ENCODE peak calls at places on chromosomes 3 and 15, in five cellular contexts. E is fibroblast of pulmonary artery, B is Caco-2, Y is cardiac fibroblast, X is PC-3. I is an unnamed sample.
A peak's percentile ranks its signal among the peaks of the same experiment; 100 is the strongest.

GRCh38 chr3:167940241-167940640 is 155.5 kb downstream of the GOLIM4 start:
- DNase-seq in X (no peak), B (no peak), Y (peak; percentile 24), E (no peak), I (no peak)

GRCh38 chr15:92667291-92667904 is 11.8 kb upstream of the FAM174B start:
- DNase-seq in B (peak; percentile 69), E (no peak), X (peak; percentile 63), Y (no peak), I (no peak)

GRCh38 chr3:13112521-13113345 is 39.5 kb upstream of the IQSEC1 start:
- DNase-seq in E (no peak), X (peak; percentile 77), Y (no peak), B (no peak), I (no peak)

GRCh38 chr15:63288778-63289378 is 11.5 kb downstream of the APH1B start:
- DNase-seq in B (peak; percentile 52), Y (peak; percentile 83), X (peak; percentile 69), E (peak; percentile 82), I (no peak)

GRCh38 chr3:59758672-59759071 is 708.8 kb upstream of the CFAP20DC start:
- DNase-seq in B (no peak), Y (no peak), X (no peak), E (no peak), I (no peak)

GRCh38 chr3:32700244-32700643 is 15.3 kb downstream of the CNOT10 start:
- DNase-seq in B (no peak), X (no peak), E (no peak), Y (no peak), I (no peak)

GRCh38 chr3:63877737-63878393 is 14.2 kb downstream of the ATXN7 start:
- DNase-seq in Y (peak; percentile 37), E (no peak), B (no peak), X (no peak), I (no peak)

GRCh38 chr3:25826510-25826909 is 36.6 kb downstream of the OXSM start:
- DNase-seq in X (no peak), Y (no peak), B (no peak), E (no peak), I (no peak)

GRCh38 chr15:68798695-68799094 is 22.0 kb downstream of the ANP32A start:
- DNase-seq in E (no peak), B (no peak), Y (no peak), X (no peak), I (no peak)

GRCh38 chr3:172553526-172554252 is 30.5 kb upstream of the TNFSF10 start:
- DNase-seq in Y (no peak), X (no peak), B (no peak), E (no peak), I (no peak)

GRCh38 chr15:84684092-84684491 is 26.1 kb upstream of the NMB start:
- DNase-seq in B (no peak), Y (peak; percentile 81), E (peak; percentile 70), X (no peak), I (peak; percentile 28)

GRCh38 chr3:45552773-45553371 is 41.7 kb upstream of the LIMD1 start:
- DNase-seq in Y (no peak), B (no peak), X (no peak), E (no peak), I (no peak)
- H3K4me3 ChIP-seq in Y (no peak overlapping the region), B (no peak overlapping the region), X (no peak overlapping the region), E (no peak overlapping the region), I (no peak overlapping the region)

DNA sequence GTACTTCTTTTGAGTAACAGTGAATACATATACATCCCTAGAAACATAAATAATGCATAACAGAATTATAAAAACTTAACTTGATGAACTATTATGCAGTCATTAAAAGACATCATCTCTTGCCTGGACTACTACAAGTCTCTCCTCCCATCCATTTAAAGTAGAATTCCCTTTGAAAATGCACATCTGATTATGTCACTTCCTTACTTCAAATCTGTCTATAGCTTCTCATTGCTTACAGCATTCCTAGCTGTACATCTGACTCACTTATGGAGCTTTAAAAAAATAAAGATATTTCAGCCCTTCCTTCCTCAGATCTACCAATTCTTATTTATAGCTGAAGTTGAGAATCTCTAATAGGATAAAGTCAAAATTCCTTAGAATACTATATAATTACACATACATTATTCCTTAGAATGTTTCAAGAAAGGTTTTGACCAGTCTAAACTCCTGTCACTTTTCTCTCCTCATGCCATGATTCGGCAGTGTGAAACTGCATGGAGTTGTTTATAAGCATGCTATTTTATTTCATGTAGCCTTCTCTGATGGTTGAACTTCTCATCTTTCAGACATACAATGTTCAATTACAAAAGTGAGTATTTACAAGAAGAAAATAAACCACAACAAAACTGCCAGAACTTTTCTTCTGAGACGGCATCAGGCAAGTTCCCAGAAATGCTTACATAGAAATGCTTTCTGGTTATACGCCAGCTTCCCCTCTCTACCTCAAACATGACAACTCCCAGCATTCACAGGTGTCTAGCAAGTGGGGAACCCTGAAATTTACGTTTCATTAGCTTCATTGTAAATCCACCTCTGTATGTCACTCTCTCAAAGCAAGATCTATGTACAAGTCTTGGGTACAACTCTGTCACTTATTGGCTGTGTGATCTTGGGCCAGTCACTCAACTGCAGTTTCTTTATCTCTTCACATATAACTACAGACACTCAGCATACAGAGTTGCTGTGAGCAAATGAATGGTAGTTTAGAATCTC is 42.9 kb downstream of the HDGFL3 start:
- DNase-seq in Y (peak; percentile 80), X (peak; percentile 30), E (peak; percentile 55), B (no peak), I (no peak)
- TF ChIP-seq CTCF in Y (no peak), X (no peak), E (no peak), B (no peak), I (no peak)

DNA sequence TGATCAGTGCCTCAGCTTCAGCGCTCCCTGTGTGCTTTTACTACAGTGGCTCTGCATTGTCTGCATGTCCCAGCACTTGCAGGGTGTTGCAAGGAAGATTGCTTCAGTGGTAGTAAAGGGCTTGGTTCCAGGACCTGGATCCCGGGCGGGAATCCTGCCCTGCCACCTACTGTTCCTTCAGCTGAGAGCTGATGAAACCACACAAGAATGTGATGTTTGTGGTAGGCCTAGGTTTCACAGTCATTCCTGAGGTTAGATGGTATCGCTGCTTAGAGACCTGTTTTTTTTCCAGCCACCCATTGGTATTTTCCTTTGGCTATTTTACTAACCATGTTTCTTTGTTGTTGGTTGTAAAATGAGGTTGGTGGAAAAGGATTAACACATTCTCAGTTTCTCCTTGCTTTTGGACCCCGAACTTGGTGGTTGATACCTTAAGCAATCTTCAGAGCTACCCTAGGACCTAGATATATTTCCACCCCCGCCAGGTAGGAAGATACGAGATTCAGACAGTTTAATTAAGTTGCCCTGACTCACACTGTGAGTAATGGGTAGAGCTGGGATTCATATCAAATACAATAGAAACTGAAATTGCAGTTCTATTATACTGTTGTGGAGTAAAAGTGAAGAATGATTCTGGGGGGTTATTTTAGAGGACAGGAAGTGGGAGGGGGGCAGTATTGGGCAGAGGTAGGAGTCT is 11.4 kb downstream of the GPR87 start:
- DNase-seq in B (peak; percentile 93), X (peak; percentile 98), Y (peak; percentile 97), E (peak; percentile 98), I (peak; percentile 97)
- H3K4me3 ChIP-seq in B (no peak overlapping the region), X (peak overlapping the region; percentile 62), Y (no peak overlapping the region), E (peak overlapping the region; percentile 6), I (no peak overlapping the region)

DNA sequence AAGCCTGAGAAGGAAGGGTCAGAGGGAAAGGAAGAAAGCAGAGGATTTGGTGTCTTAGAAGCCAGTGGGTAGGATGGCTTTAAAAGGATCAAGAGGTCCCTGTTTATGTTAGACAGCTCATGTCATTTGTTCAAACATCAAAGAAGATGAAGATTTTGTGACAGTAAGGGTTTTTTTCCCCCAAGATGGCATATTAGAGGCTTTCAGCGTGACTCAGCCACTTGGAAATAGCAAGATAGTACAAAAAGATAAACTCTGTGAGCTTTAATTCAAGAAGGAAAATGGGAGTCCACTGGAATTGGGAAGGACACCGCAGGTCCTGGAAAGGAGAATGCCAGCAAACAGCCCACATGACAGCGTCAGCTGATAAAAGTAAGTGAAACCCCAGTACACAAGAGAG is 467.1 kb upstream of the THBS1 start:
- DNase-seq in E (no peak), B (no peak), X (no peak), Y (no peak), I (no peak)
- TF ChIP-seq CTCF in E (no peak), B (no peak), X (no peak), Y (no peak), I (no peak)

DNA sequence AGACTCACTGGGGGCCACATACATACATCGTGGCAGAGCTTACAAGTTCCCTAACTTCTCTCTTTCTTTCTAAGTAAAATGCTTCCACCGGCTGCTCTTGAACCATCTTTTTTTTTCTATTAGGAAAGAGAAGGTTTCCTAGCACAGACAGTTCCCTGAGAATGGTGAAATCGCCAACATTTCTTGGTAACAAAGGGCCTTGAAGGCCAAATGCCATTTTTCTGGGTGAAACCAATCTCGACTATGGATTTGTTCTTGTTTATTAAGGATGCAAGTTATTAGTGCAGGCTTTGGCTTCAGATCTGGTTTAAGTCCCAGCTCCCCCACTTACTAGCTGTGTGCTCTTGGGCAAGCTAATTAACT is 3.0 kb downstream of the LMCD1 start:
- DNase-seq in E (no peak), Y (no peak), B (no peak), X (no peak), I (no peak)
- H3K4me3 ChIP-seq in E (peak overlapping the region; percentile 59), Y (peak overlapping the region; percentile 54), B (no peak overlapping the region), X (no peak overlapping the region), I (no peak overlapping the region)

DNA sequence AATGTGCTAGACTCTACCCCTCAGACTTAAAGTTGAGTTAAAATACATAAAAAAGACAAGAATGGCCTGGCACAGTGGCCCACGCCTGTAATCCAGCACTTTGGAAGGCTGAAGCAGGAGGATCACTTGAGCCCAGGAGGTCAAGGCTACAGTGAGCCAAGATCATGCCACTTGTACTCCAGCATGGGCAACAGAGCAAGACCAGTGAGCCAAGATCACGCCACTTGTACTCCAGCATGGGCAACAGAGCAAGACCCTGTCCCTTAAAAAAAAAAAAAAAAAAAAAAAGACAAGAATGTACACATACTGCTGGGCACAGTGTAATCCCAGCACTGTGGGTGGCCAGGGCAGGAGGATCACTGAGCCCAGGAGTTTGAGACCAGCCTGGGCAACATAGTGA is 17.4 kb downstream of the DIS3L start:
- DNase-seq in Y (no peak), E (no peak), X (no peak), B (no peak), I (no peak)
- TF ChIP-seq CTCF in Y (no peak), E (no peak), X (no peak), B (no peak), I (no peak)